ENCODE peak calls at places on chromosome 11, in four cellular contexts. Z is heart right ventricle, U is lower leg skin, R is RWPE1. A is an unnamed sample.

GRCh38 chr11:20459865-20460264 is 72.3 kb downstream of the PRMT3 start:
- DNase-seq in Z (no peak), U (no peak), R (no peak), A (no peak)

GRCh38 chr11:57203359-57203758 is 21.6 kb downstream of the LRRC55 start:
- DNase-seq in Z (peak; percentile 90), U (no peak), R (no peak), A (peak; percentile 44)

GRCh38 chr11:7511405-7511804 is 2.4 kb upstream of the PPFIBP2 start:
- DNase-seq in Z (peak; percentile 72), U (peak; percentile 88), R (no peak), A (no peak)

GRCh38 chr11:105466582-105467228 is 143.2 kb upstream of the GRIA4 start:
- DNase-seq in Z (no peak), U (no peak), R (peak; percentile 25), A (no peak)

GRCh38 chr11:71356280-71356876 is 91.8 kb downstream of the DHCR7 start:
- DNase-seq in Z (no peak), U (no peak), R (no peak), A (no peak)

GRCh38 chr11:68441466-68442230 is 18.9 kb upstream of the PPP6R3 start:
- DNase-seq in Z (no peak), U (no peak), R (no peak), A (no peak)

GRCh38 chr11:120096756-120097191 is 41.1 kb downstream of the TRIM29 start:
- DNase-seq in Z (no peak), U (no peak), R (no peak), A (no peak)

GRCh38 chr11:72015511-72016061 is 16.9 kb downstream of the IL18BP start:
- DNase-seq in Z (no peak), U (no peak), R (no peak), A (no peak)

GRCh38 chr11:67118059-67118766 is 850 bp upstream of the KDM2A start:
- DNase-seq in Z (peak; percentile 36), U (peak; percentile 34), R (peak; percentile 25), A (peak; percentile 53)

GRCh38 chr11:65479184-65480145 is 19.4 kb upstream of the MALAT1 start:
- DNase-seq in Z (peak; percentile 81), U (no peak), R (no peak), A (no peak)
- TF ChIP-seq CTCF in Z (peak; percentile 38), U (no peak), R (no peak), A (peak; percentile 14)

GRCh38 chr11:17976651-17977050 is 36.2 kb downstream of the SERGEF start:
- DNase-seq in Z (no peak), U (no peak), R (no peak), A (no peak)

GRCh38 chr11:17967661-17968060 is 45.2 kb downstream of the SERGEF start:
- DNase-seq in Z (no peak), U (no peak), R (no peak), A (no peak)

GRCh38 chr11:17974246-17974645 is 38.6 kb downstream of the SERGEF start:
- DNase-seq in Z (no peak), U (no peak), R (no peak), A (no peak)

GRCh38 chr11:17968206-17968605 is 44.6 kb downstream of the SERGEF start:
- DNase-seq in Z (no peak), U (no peak), R (no peak), A (no peak)

DNA sequence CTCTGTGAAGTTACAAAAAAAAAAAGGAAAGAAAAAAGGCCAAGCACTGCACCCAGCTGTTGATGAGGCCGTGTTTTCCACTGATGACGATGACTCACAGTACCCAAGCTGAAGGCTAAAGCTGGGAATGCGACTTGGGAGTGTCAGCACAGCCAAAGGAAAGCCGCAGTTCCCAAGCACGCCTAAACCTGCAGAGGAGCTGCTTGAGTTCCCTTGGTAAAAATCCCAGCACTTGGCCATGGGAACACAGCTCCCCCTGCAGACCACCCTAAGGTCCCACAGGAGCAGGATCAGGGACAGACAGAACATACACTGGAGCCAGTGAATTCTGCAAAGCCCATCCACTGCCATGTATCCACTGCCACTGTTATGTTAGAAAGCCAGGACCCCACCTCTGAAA is 39.9 kb downstream of the SERGEF start:
- DNase-seq in Z (peak; percentile 59), U (peak; percentile 60), R (peak; percentile 86), A (no peak)
- TF ChIP-seq CTCF in Z (peak; percentile 70), U (no peak), R (peak; percentile 82), A (no peak)

DNA sequence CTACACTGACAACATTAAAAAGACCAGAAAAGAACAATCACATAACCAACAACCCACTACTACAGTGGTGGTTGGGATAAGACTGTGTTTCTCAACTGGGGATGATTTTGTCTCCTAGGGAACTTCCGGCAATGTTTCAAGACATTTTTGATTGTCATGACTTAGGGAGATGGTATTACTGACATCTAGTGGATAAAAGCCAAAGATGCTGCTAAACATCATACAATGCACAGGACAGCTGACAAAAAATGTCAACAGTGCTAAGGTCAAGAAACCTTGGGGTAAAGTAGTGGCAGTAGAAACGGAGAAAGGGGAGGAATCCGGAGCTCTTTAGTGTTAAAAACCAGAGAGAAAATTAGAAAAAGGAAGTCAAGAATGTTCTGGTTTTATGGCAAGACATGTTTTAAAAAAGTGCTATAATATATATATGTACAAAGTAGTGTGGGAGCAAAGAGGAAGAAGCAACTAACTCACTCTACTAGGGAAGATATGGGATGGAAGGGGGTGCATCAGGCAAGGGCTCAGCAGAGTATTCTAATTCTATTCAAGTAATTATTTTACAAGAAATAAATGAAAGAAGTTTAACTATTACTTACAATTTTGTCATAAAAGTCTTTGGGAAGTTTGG is 37.2 kb downstream of the CKAP5 start:
- DNase-seq in Z (no peak), U (no peak), R (peak; percentile 17), A (no peak)
- TF ChIP-seq CTCF in Z (no peak), U (no peak), R (peak; percentile 55), A (no peak)

GRCh38 chr11:63641727-63642126 is 27.5 kb upstream of the PLAAT3 start:
- DNase-seq in Z (no peak), U (no peak), R (no peak), A (no peak)
- TF ChIP-seq CTCF in Z (no peak), U (no peak), R (peak; percentile 24), A (no peak)

GRCh38 chr11:83087035-83087434 is 15.3 kb upstream of the RAB30 start:
- DNase-seq in Z (no peak), U (no peak), R (peak; percentile 25), A (no peak)
- TF ChIP-seq CTCF in Z (peak; percentile 6), U (no peak), R (peak; percentile 23), A (no peak)

GRCh38 chr11:69677744-69678143 is 2.6 kb upstream of the LTO1 start:
- DNase-seq in Z (no peak), U (no peak), R (no peak), A (no peak)

GRCh38 chr11:69674267-69674885 is 777 bp downstream of the LTO1 start:
- DNase-seq in Z (no peak), U (no peak), R (peak; percentile 52), A (no peak)

GRCh38 chr11:69670158-69670845 is 4.9 kb downstream of the LTO1 start:
- DNase-seq in Z (peak; percentile 88), U (peak; percentile 74), R (peak; percentile 84), A (peak; percentile 82)

GRCh38 chr11:69671734-69672465 is 3.3 kb downstream of the LTO1 start:
- DNase-seq in Z (no peak), U (no peak), R (no peak), A (no peak)

DNA sequence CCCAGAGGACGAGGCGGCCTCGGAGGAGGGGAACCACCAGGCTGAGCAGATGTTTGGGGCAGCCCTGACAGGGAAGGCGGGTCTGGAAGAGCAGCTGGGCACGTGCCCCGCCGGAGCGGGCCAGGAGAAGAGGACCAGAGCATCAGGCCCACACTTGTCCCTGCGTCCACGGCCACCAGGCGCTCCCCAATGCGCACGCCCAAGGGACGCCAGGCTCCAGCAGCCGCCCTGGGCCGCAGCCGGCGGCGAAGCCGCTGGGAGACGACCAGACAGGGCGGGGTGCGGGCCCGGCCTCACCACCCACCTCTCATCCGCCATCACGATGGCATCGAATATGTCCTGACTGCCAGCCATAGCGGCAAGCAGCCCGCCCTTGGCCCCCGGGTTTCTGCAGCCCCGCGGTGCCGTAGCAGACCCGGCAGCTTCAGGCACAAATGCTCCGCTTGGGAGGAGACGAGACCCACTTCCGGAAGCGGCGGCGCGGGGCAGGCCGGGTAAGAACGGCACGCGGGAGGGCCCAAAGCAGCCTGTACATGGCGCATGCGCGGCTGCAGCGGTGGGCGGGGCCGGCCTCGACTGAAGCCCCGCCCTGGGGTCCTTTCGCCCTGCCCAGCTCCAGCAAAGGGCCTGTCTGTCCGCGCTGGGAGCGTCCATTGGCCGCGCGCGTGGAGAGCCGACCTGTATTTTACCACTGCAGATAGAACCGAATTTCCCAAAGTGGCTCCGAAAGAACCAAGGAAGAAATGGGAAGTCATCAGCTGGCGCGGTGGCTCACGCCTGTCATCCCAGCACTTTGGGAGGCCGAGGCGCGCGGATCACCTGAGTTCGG is at the start of gene LTO1:
- DNase-seq in Z (peak; percentile 96), U (peak; percentile 93), R (peak; percentile 96), A (peak; percentile 95)
- TF ChIP-seq CTCF in Z (no peak), U (no peak), R (no peak), A (no peak)

GRCh38 chr11:101459020-101459419 is 124.8 kb downstream of the TRPC6 start:
- DNase-seq in Z (no peak), U (no peak), R (no peak), A (no peak)

GRCh38 chr11:101458161-101458560 is 125.6 kb downstream of the TRPC6 start:
- DNase-seq in Z (no peak), U (no peak), R (no peak), A (no peak)

GRCh38 chr11:101453682-101454081 is 130.1 kb downstream of the TRPC6 start:
- DNase-seq in Z (no peak), U (no peak), R (no peak), A (no peak)

GRCh38 chr11:101456812-101457211 is 127.0 kb downstream of the TRPC6 start:
- DNase-seq in Z (no peak), U (no peak), R (no peak), A (no peak)
- TF ChIP-seq CTCF in Z (peak; percentile 51), U (no peak), R (peak; percentile 47), A (no peak)

GRCh38 chr11:86205415-86206268 is 38.9 kb upstream of the EED start:
- DNase-seq in Z (no peak), U (no peak), R (no peak), A (no peak)
- TF ChIP-seq CTCF in Z (peak; percentile 12), U (no peak), R (no peak), A (no peak)

A was measured in lung.